ENCODE peak calls at places on chromosomes 13 and 19, in six cellular contexts. V is CD4-positive, CD25-positive, alpha-beta regulatory T cell; C is Daoy; F is AG09319; A is LHCN-M2; O is stimulated activated CD4-positive, alpha-beta T cell treated with anti-CD3 and anti-CD28 coated beads, Interleukin-12 subunit alpha, Interleukin-12 subunit beta, amount 100 ng/mL, for 4 hours. K is an unnamed sample.

GRCh38 chr19:41700381-41701195 is 7.8 kb upstream of the CEACAM5 start:
- DNase-seq in V (no peak), C (no peak), F (no peak), A (no peak), O (no peak), K (no peak)

GRCh38 chr13:110538632-110539031 is 22.9 kb downstream of the RAB20 start:
- DNase-seq in V (peak; percentile 23), C (no peak), F (no peak), A (peak; percentile 84), O (no peak), K (no peak)

GRCh38 chr19:48961051-48961649 is 4.0 kb upstream of the FTL start:
- DNase-seq in V (no peak), C (no peak), F (no peak), A (no peak), O (no peak), K (no peak)

GRCh38 chr13:40341501-40341900 is 324.9 kb downstream of the FOXO1 start:
- DNase-seq in V (no peak), C (no peak), F (no peak), A (no peak), O (no peak), K (no peak)

GRCh38 chr19:31054430-31054829 is 294.8 kb downstream of the TSHZ3 start:
- DNase-seq in V (peak; percentile 18), C (peak; percentile 67), F (peak; percentile 23), A (peak; percentile 65), O (peak; percentile 15), K (peak; percentile 65)

GRCh38 chr19:38843175-38843758 is 6.5 kb downstream of the HNRNPL start:
- DNase-seq in V (no peak), C (no peak), F (no peak), A (no peak), O (no peak), K (no peak)

GRCh38 chr13:76019421-76020044 is 383.4 kb downstream of the LMO7 start:
- DNase-seq in V (no peak), C (peak; percentile 4), F (no peak), A (no peak), O (peak; percentile 0), K (peak; percentile 9)

GRCh38 chr13:77207943-77208342 is 119.0 kb downstream of the MYCBP2 start:
- DNase-seq in V (no peak), C (peak; percentile 53), F (peak; percentile 61), A (peak; percentile 51), O (no peak), K (peak; percentile 92)

K was measured in HT1080.